ENCODE peak calls at places on chromosome 15, in four cellular contexts. One of them, this sample, is unnamed.

GRCh38 chr15:58549013-58549779 is 117.4 kb downstream of the LIPC start:
- DNase-seq in A549: no peak
- DNase-seq in heart right ventricle: no peak
- DNase-seq in sigmoid colon: no peak
- DNase-seq in this sample: no peak

GRCh38 chr15:25410649-25411048 is 28.2 kb downstream of the UBE3A start:
- DNase-seq in A549: no peak
- DNase-seq in heart right ventricle: no peak
- DNase-seq in sigmoid colon: no peak
- DNase-seq in this sample: no peak

GRCh38 chr15:68379058-68379758 is 52.8 kb downstream of the ITGA11 start:
- DNase-seq in A549: no peak
- DNase-seq in heart right ventricle: no peak
- DNase-seq in sigmoid colon: peak
- DNase-seq in this sample: no peak

GRCh38 chr15:99438691-99439523 is 126.9 kb upstream of the MEF2A start:
- DNase-seq in A549: no peak
- DNase-seq in heart right ventricle: peak
- DNase-seq in sigmoid colon: peak
- DNase-seq in this sample: no peak

GRCh38 chr15:51377038-51377761 is 35.7 kb downstream of the GLDN start:
- DNase-seq in A549: no peak
- DNase-seq in heart right ventricle: no peak
- DNase-seq in sigmoid colon: no peak
- DNase-seq in this sample: peak

GRCh38 chr15:72824112-72824511 is 40.6 kb upstream of the ADPGK start:
- DNase-seq in A549: no peak
- DNase-seq in heart right ventricle: no peak
- DNase-seq in sigmoid colon: no peak
- DNase-seq in this sample: no peak

GRCh38 chr15:85047271-85047948 is 65.8 kb downstream of the PDE8A start:
- DNase-seq in A549: peak
- DNase-seq in heart right ventricle: peak
- DNase-seq in sigmoid colon: no peak
- DNase-seq in this sample: peak

GRCh38 chr15:49628379-49628778 is 7.5 kb downstream of the DTWD1 start:
- DNase-seq in A549: no peak
- DNase-seq in heart right ventricle: no peak
- DNase-seq in sigmoid colon: no peak
- DNase-seq in this sample: no peak

GRCh38 chr15:80861776-80862175 is 82.6 kb downstream of the CEMIP start:
- DNase-seq in A549: no peak
- DNase-seq in heart right ventricle: peak
- DNase-seq in sigmoid colon: peak
- DNase-seq in this sample: no peak

GRCh38 chr15:88467935-88468528 is 524 bp downstream of the MRPS11 start:
- DNase-seq in A549: peak
- DNase-seq in heart right ventricle: no peak
- DNase-seq in sigmoid colon: no peak
- DNase-seq in this sample: no peak

GRCh38 chr15:29420188-29420587 is 150.6 kb upstream of the NSMCE3 start:
- DNase-seq in A549: no peak
- DNase-seq in heart right ventricle: no peak
- DNase-seq in sigmoid colon: no peak
- DNase-seq in this sample: no peak

GRCh38 chr15:39582286-39582976 is 1.6 kb downstream of the THBS1 start:
- DNase-seq in A549: no peak
- DNase-seq in heart right ventricle: no peak
- DNase-seq in sigmoid colon: peak
- DNase-seq in this sample: peak

GRCh38 chr15:78396976-78397375 is 41.0 kb upstream of the IREB2 start:
- DNase-seq in A549: peak
- DNase-seq in heart right ventricle: no peak
- DNase-seq in sigmoid colon: peak
- DNase-seq in this sample: no peak
- TF ChIP-seq CTCF in A549: peak
- TF ChIP-seq CTCF in heart right ventricle: peak
- TF ChIP-seq CTCF in sigmoid colon: peak
- TF ChIP-seq CTCF in this sample: peak

GRCh38 chr15:92395557-92395956 is 1.9 kb downstream of the ST8SIA2 start:
- DNase-seq in A549: no peak
- DNase-seq in heart right ventricle: no peak
- DNase-seq in sigmoid colon: no peak
- DNase-seq in this sample: no peak

GRCh38 chr15:92405942-92406341 is 12.3 kb downstream of the ST8SIA2 start:
- DNase-seq in A549: no peak
- DNase-seq in heart right ventricle: no peak
- DNase-seq in sigmoid colon: no peak
- DNase-seq in this sample: no peak

GRCh38 chr15:92399271-92399670 is 5.6 kb downstream of the ST8SIA2 start:
- DNase-seq in A549: no peak
- DNase-seq in heart right ventricle: no peak
- DNase-seq in sigmoid colon: no peak
- DNase-seq in this sample: no peak

GRCh38 chr15:92400573-92400972 is 6.9 kb downstream of the ST8SIA2 start:
- DNase-seq in A549: no peak
- DNase-seq in heart right ventricle: no peak
- DNase-seq in sigmoid colon: no peak
- DNase-seq in this sample: no peak

GRCh38 chr15:92400980-92401787 is 7.5 kb downstream of the ST8SIA2 start:
- DNase-seq in A549: no peak
- DNase-seq in heart right ventricle: no peak
- DNase-seq in sigmoid colon: no peak
- DNase-seq in this sample: no peak
- H3K4me3 ChIP-seq in A549: no peak
- H3K4me3 ChIP-seq in heart right ventricle: no peak
- H3K4me3 ChIP-seq in sigmoid colon: no peak
- H3K4me3 ChIP-seq in this sample: no peak

GRCh38 chr15:92733934-92734521 is 78.5 kb upstream of the FAM174B start:
- DNase-seq in A549: peak
- DNase-seq in heart right ventricle: peak
- DNase-seq in sigmoid colon: no peak
- DNase-seq in this sample: no peak
- TF ChIP-seq CTCF in A549: no peak
- TF ChIP-seq CTCF in heart right ventricle: no peak
- TF ChIP-seq CTCF in sigmoid colon: no peak
- TF ChIP-seq CTCF in this sample: no peak

DNA sequence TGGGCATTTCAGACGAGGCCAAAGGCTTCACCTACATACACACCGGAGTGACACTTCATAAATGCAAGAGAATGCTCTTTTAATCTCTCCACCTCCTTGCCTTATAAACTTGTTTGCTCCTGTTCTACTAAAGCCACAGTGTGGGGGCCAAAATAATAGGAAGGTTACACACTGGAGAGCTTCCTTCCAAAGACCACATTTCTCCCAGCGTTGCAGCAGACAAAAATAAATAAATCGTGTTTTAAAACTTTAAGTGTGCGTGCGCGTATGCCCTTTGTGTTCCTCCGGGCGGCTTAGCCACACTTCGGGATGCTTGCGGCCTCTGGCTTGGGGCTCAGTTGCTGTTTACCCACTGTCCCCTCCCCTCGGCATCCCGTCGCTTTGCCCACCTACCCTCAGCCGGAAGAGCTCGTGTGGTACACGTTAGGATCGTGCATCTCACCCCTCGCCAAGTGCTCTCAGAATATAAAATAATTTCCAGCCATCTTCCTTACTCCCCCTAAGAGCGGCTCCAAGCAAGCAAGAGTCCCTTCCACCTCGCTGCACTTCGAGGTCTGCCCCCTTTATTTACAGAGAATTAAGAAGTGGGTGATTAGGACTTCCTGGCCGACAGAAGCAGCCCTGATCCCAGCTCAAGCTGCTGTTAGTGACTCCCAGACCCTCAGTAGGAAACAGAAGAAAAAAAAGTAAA is 3.3 kb downstream of the MEIS2 start:
- DNase-seq in A549: no peak
- DNase-seq in heart right ventricle: no peak
- DNase-seq in sigmoid colon: no peak
- DNase-seq in this sample: no peak
- H3K4me3 ChIP-seq in A549: no peak
- H3K4me3 ChIP-seq in heart right ventricle: peak
- H3K4me3 ChIP-seq in sigmoid colon: peak
- H3K4me3 ChIP-seq in this sample: peak